ENCODE peak calls at places on chromosomes 16 and 17, in nine cellular contexts. P is COLO829; C is activated naive CD4-positive, alpha-beta T cell; K is AG04450; E is NCI-H187 treated with DMSO at 0.1 percent for 48 hours; Y is retina; I is GF-D8; A is EL; T is NCI-H1105 treated with DMSO at 0.1 percent for 48 hours. B is an unnamed sample.

GRCh38 chr16:56936491-56936890 is 4.5 kb downstream of the HERPUD1 start:
- DNase-seq in Y (no peak), E (no peak), T (peak), C (no peak), P (no peak), K (no peak), A (no peak), I (no peak), B (no peak)

GRCh38 chr16:87959391-87959968 is 8.2 kb downstream of the BANP start:
- DNase-seq in I (no peak), P (no peak), A (no peak), K (no peak), C (no peak), T (no peak), Y (no peak), E (no peak), B (no peak)

GRCh38 chr16:86455116-86455515 is 55.2 kb upstream of the FOXF1 start:
- DNase-seq in I (no peak), T (no peak), P (no peak), A (peak), C (no peak), E (no peak), Y (no peak), K (peak), B (no peak)

GRCh38 chr17:35099929-35100328 is 19.7 kb downstream of the RAD51D start:
- DNase-seq in P (no peak), T (no peak), A (no peak), E (no peak), I (no peak), Y (no peak), K (no peak), C (no peak), B (no peak)

GRCh38 chr16:56783332-56783731 is 53.4 kb downstream of the NUP93 start:
- DNase-seq in T (no peak), E (no peak), Y (peak), A (no peak), I (no peak), C (no peak), K (no peak), P (no peak), B (no peak)

GRCh38 chr17:75188614-75189013 is 5.9 kb upstream of the SUMO2 start:
- DNase-seq in T (no peak), A (no peak), K (no peak), I (no peak), E (no peak), Y (no peak), P (no peak), C (no peak), B (no peak)

GRCh38 chr17:30244853-30245385 is 9.4 kb upstream of the SLC6A4 start:
- DNase-seq in K (no peak), T (no peak), C (no peak), E (no peak), Y (no peak), A (peak), P (no peak), I (no peak), B (no peak)

GRCh38 chr16:68920349-68920748 is 77.0 kb downstream of the TANGO6 start:
- DNase-seq in P (no peak), T (no peak), I (no peak), Y (no peak), K (no peak), E (no peak), C (no peak), A (no peak), B (no peak)

GRCh38 chr16:17173134-17173729 is 297.5 kb downstream of the XYLT1 start:
- DNase-seq in T (no peak), A (peak), Y (no peak), C (no peak), K (peak), I (peak), E (no peak), P (no peak), B (no peak)

GRCh38 chr16:31201511-31202401 is 804 bp downstream of the PYCARD start:
- DNase-seq in T (peak), C (no peak), K (no peak), P (no peak), I (peak), Y (peak), E (no peak), A (no peak), B (no peak)

GRCh38 chr17:42329025-42329976 is 41.0 kb downstream of the STAT5A start:
- DNase-seq in A (peak), T (no peak), C (no peak), Y (peak), P (peak), I (no peak), K (peak), E (no peak), B (no peak)

GRCh38 chr17:49901460-49902331 is 53.8 kb upstream of the TAC4 start:
- DNase-seq in A (no peak), Y (no peak), K (no peak), T (peak), I (no peak), C (no peak), E (no peak), P (no peak), B (no peak)

GRCh38 chr16:687499-687898 is 2.7 kb downstream of the WDR24 start:
- DNase-seq in Y (no peak), I (no peak), T (no peak), P (no peak), K (no peak), E (no peak), C (no peak), A (no peak), B (no peak)

GRCh38 chr16:89413811-89414585 is 76.4 kb downstream of the ANKRD11 start:
- DNase-seq in T (no peak), I (no peak), A (no peak), E (no peak), K (no peak), C (no peak), Y (no peak), P (no peak), B (no peak)

GRCh38 chr17:4897198-4897657 is 2.1 kb upstream of the C17orf107 start:
- DNase-seq in C (no peak), I (no peak), Y (no peak), A (no peak), K (no peak), E (no peak), T (no peak), P (no peak), B (no peak)

GRCh38 chr16:46857261-46857962 is 26.4 kb upstream of the C16orf87 start:
- DNase-seq in E (peak), T (peak), C (no peak), I (peak), P (peak), Y (peak), A (peak), K (peak), B (no peak)

GRCh38 chr17:4189280-4189679 is 46.3 kb downstream of the CYB5D2 start:
- DNase-seq in P (no peak), K (no peak), C (no peak), A (no peak), T (no peak), Y (no peak), I (peak), E (no peak), B (no peak)

GRCh38 chr17:29833801-29834200 is 96.2 kb downstream of the SSH2 start:
- DNase-seq in P (no peak), I (no peak), T (no peak), C (no peak), E (no peak), K (no peak), Y (no peak), A (no peak), B (no peak)

GRCh38 chr16:17887963-17888362 is 417.2 kb upstream of the XYLT1 start:
- DNase-seq in P (no peak), E (no peak), T (no peak), I (no peak), K (no peak), A (peak), C (no peak), Y (no peak), B (no peak)

GRCh38 chr16:30534368-30535105 is at the start of gene ZNF747:
- DNase-seq in E (peak), C (peak), A (peak), Y (peak), K (no peak), P (peak), I (peak), T (peak), B (peak)

GRCh38 chr17:41695954-41696720 is 7.5 kb downstream of the EIF1 start:
- DNase-seq in A (peak), K (no peak), P (peak), C (peak), Y (peak), I (peak), E (peak), T (peak), B (no peak)

GRCh38 chr17:75503976-75504346 is 11.4 kb downstream of the CASKIN2 start:
- DNase-seq in K (no peak), I (no peak), P (no peak), Y (no peak), T (no peak), A (no peak), E (no peak), C (no peak), B (no peak)

GRCh38 chr17:29585080-29585751 is 4.2 kb downstream of the GIT1 start:
- DNase-seq in A (peak), C (no peak), K (no peak), P (no peak), E (no peak), T (no peak), Y (no peak), I (no peak), B (no peak)

GRCh38 chr17:45368661-45369060 is 51.8 kb upstream of the MAP3K14 start:
- DNase-seq in P (no peak), E (no peak), K (peak), A (peak), I (no peak), Y (no peak), T (no peak), C (no peak), B (no peak)

GRCh38 chr17:48051706-48052486 is 3.7 kb downstream of the NFE2L1 start:
- DNase-seq in T (no peak), C (no peak), Y (no peak), K (no peak), A (peak), E (no peak), P (no peak), I (no peak), B (no peak)

GRCh38 chr16:49635009-49635350 is 220.9 kb downstream of the ZNF423 start:
- DNase-seq in A (no peak), P (no peak), T (no peak), Y (no peak), K (no peak), E (no peak), C (no peak), I (no peak), B (no peak)